ENCODE peak calls at places on chromosomes 6 and 20, in six cellular contexts. T is stimulated activated CD4-positive, alpha-beta T cell treated with anti-CD3 and anti-CD28 coated beads, TNF-alpha, amount 100 ng/mL, for 1 hour; V is EH; I is IMR-90; Y is natural killer cell; Q is substantia nigra. M is an unnamed sample.

GRCh38 chr6:168744866-168745265 is 303.9 kb downstream of the SMOC2 start:
- DNase-seq in T (no peak), V (no peak), I (no peak), Y (no peak), Q (no peak), M (no peak)

GRCh38 chr6:13413466-13413862 is 73.9 kb downstream of the GFOD1 start:
- DNase-seq in T (no peak), V (peak), I (peak), Y (no peak), Q (no peak), M (no peak)

GRCh38 chr6:156449128-156449527 is 328.1 kb upstream of the ARID1B start:
- DNase-seq in T (no peak), V (no peak), I (no peak), Y (no peak), Q (no peak), M (no peak)

GRCh38 chr20:22490287-22491187 is 93.8 kb downstream of the FOXA2 start:
- DNase-seq in T (no peak), V (no peak), I (no peak), Y (no peak), Q (no peak), M (no peak)

GRCh38 chr20:31747640-31748039 is 8.6 kb downstream of the TPX2 start:
- DNase-seq in T (no peak), V (no peak), I (peak), Y (no peak), Q (no peak), M (no peak)

GRCh38 chr20:59032713-59033059 is 551 bp upstream of the ATP5F1E start:
- DNase-seq in T (no peak), V (peak), I (peak), Y (no peak), Q (no peak), M (no peak)

GRCh38 chr6:30163090-30163917 is at the start of gene TRIM15:
- DNase-seq in T (no peak), V (no peak), I (no peak), Y (no peak), Q (no peak), M (no peak)

GRCh38 chr20:15708984-15709598 is 864.2 kb downstream of the KIF16B start:
- DNase-seq in T (no peak), V (no peak), I (no peak), Y (peak), Q (no peak), M (peak)

GRCh38 chr20:45138451-45139300 is 14.4 kb upstream of the WFDC12 start:
- DNase-seq in T (no peak), V (peak), I (no peak), Y (peak), Q (no peak), M (no peak)

GRCh38 chr6:39092124-39092523 is 22.9 kb downstream of the SAYSD1 start:
- DNase-seq in T (no peak), V (no peak), I (no peak), Y (no peak), Q (no peak), M (no peak)

GRCh38 chr20:18004389-18005031 is 35.7 kb downstream of the MGME1 start:
- DNase-seq in T (no peak), V (peak), I (peak), Y (no peak), Q (no peak), M (no peak)

GRCh38 chr6:13425270-13425905 is 62.0 kb downstream of the GFOD1 start:
- DNase-seq in T (no peak), V (no peak), I (no peak), Y (no peak), Q (no peak), M (no peak)

GRCh38 chr6:6085928-6086668 is 79.4 kb upstream of the NRN1 start:
- DNase-seq in T (no peak), V (no peak), I (no peak), Y (no peak), Q (no peak), M (no peak)

GRCh38 chr6:113909224-113909856 is 52.2 kb downstream of the MARCKS start:
- DNase-seq in T (no peak), V (peak), I (peak), Y (no peak), Q (no peak), M (no peak)

GRCh38 chr6:131651782-131652181 is 14.7 kb downstream of the ENPP3 start:
- DNase-seq in T (no peak), V (no peak), I (no peak), Y (no peak), Q (no peak), M (no peak)

GRCh38 chr6:53532061-53532797 is 12.7 kb downstream of the GCLC start:
- DNase-seq in T (no peak), V (no peak), I (no peak), Y (no peak), Q (no peak), M (no peak)

GRCh38 chr6:17845598-17845997 is 138.9 kb upstream of the NUP153 start:
- DNase-seq in T (no peak), V (no peak), I (no peak), Y (no peak), Q (no peak), M (no peak)